ENCODE peak calls at places on chromosomes 3 and 15, in ten cellular contexts. Q is HCT116, Z is spleen, B is heart left ventricle, H is sigmoid colon, G is transverse colon, C is A549, W is Peyer's patch, I is tibial nerve, Y is gastrocnemius medialis. X is an unnamed sample.

GRCh38 chr3:197830967-197831313 is 39.9 kb downstream of the LRCH3 start:
- DNase-seq in Z (no peak), H (no peak), B (no peak), Q (no peak), G (no peak), C (no peak), Y (no peak), I (no peak), W (no peak), X (no peak)

GRCh38 chr15:78930577-78931388 is 14.1 kb downstream of the CTSH start:
- DNase-seq in W (no peak), I (no peak), Z (peak; percentile 61), C (peak; percentile 82), G (no peak), Y (peak; percentile 73), Q (peak; percentile 57), H (peak; percentile 86), B (no peak), X (peak; percentile 89)

GRCh38 chr3:152060701-152061100 is 187.3 kb downstream of the SUCNR1 start:
- DNase-seq in H (no peak), C (no peak), Q (no peak), Z (no peak), Y (no peak), I (no peak), W (no peak), G (no peak), B (no peak), X (no peak)

GRCh38 chr3:171944109-171945016 is 95.0 kb upstream of the FNDC3B start:
- DNase-seq in B (no peak), C (no peak), Q (no peak), Y (no peak), G (no peak), W (no peak), H (no peak), I (no peak), Z (no peak), X (no peak)

GRCh38 chr15:76432604-76433003 is 96.0 kb downstream of the ISL2 start:
- DNase-seq in Y (no peak), Z (no peak), B (no peak), G (no peak), Q (no peak), C (no peak), I (no peak), W (no peak), H (no peak), X (no peak)

GRCh38 chr15:51828621-51829359 is 663 bp upstream of the TMOD3 start:
- DNase-seq in Q (no peak), H (no peak), B (no peak), Y (no peak), C (peak; percentile 53), W (no peak), I (no peak), Z (no peak), G (no peak), X (no peak)

GRCh38 chr3:115652738-115653137 is 29.4 kb downstream of the GAP43 start:
- DNase-seq in W (no peak), I (no peak), C (no peak), Q (no peak), H (no peak), G (no peak), Y (no peak), B (no peak), Z (no peak), X (no peak)

GRCh38 chr3:129892486-129892856 is 1.0 kb downstream of the TMCC1 start:
- DNase-seq in Q (no peak), W (no peak), Y (no peak), G (no peak), I (no peak), B (no peak), C (no peak), Z (peak; percentile 82), H (no peak), X (peak; percentile 35)

GRCh38 chr15:91426412-91426811 is 326.4 kb downstream of the SV2B start:
- DNase-seq in G (no peak), C (no peak), I (no peak), Q (no peak), B (no peak), W (no peak), Y (no peak), Z (no peak), H (no peak), X (no peak)

GRCh38 chr15:47870956-47871625 is 153.8 kb downstream of the SEMA6D start:
- DNase-seq in Z (no peak), H (no peak), G (no peak), Y (no peak), Q (no peak), B (no peak), C (no peak), W (no peak), I (no peak), X (no peak)

GRCh38 chr15:73921257-73921890 is 4.9 kb upstream of the LOXL1 start:
- DNase-seq in I (no peak), H (no peak), W (no peak), Y (no peak), B (peak; percentile 93), Q (no peak), Z (peak; percentile 46), G (no peak), C (no peak), X (no peak)

GRCh38 chr3:169053427-169053826 is 610.1 kb downstream of the MECOM start:
- DNase-seq in H (no peak), W (no peak), I (no peak), Z (no peak), C (no peak), G (no peak), Y (no peak), B (no peak), Q (no peak), X (no peak)

GRCh38 chr3:149599236-149599635 is 58.6 kb downstream of the WWTR1 start:
- DNase-seq in Z (no peak), G (no peak), I (peak; percentile 30), W (no peak), B (peak; percentile 46), Y (no peak), H (no peak), C (no peak), Q (no peak), X (no peak)

GRCh38 chr15:50879016-50879415 is 29.5 kb upstream of the AP4E1 start:
- DNase-seq in G (no peak), H (no peak), Q (no peak), I (no peak), B (no peak), Y (no peak), Z (no peak), C (no peak), W (no peak), X (no peak)

GRCh38 chr3:50317303-50317702 is 5.2 kb downstream of the HYAL2 start:
- DNase-seq in I (no peak), B (peak; percentile 28), C (no peak), Z (no peak), Y (no peak), W (no peak), Q (peak; percentile 58), G (peak; percentile 72), H (no peak), X (no peak)

GRCh38 chr3:130748520-130748919 is 1.9 kb upstream of the PIK3R4 start:
- DNase-seq in G (no peak), I (no peak), W (no peak), Y (no peak), H (no peak), Q (no peak), Z (no peak), B (no peak), C (no peak), X (no peak)

GRCh38 chr3:141457624-141458236 is 29.1 kb upstream of the RASA2 start:
- DNase-seq in W (no peak), G (no peak), H (no peak), C (no peak), Y (no peak), Q (no peak), I (no peak), B (no peak), Z (no peak), X (no peak)

GRCh38 chr15:49155834-49156627 is 632 bp upstream of the COPS2 start:
- DNase-seq in Y (no peak), G (peak; percentile 11), Z (no peak), C (no peak), B (no peak), Q (no peak), I (no peak), W (no peak), H (no peak), X (no peak)
- TF ChIP-seq POLR2A in Y (no peak), G (no peak), Z (no peak), C (no peak), B (no peak), Q (no peak), I (no peak), W (no peak), H (no peak), X (no peak)

DNA sequence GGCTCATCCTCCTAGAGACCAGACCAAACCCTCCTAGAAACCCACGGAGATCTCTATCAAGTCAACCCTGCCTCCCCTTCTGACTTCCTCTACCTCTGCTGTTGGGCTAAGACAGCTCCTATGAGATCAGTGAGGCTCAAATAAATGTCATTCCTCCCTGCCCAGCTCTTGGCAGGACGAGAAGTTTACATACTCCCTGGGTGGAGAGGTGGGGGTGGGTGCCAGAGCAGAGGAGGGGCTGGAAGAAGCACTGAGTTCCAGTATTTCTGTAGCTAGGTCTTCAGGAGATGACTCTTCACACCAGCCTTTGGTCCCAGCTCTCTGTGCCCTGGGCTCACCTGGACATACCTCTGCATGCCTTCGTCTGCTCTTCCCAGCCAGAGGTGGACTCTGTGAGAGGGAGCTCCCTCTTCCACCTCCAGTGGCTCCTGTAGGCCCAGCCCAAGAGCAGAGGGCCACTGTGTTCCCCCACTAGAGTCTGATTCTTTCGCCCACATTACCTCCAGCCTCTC is 42.4 kb upstream of the TLE3 start:
- DNase-seq in W (no peak), Z (no peak), G (no peak), H (no peak), C (no peak), Q (no peak), B (no peak), I (no peak), Y (no peak), X (no peak)
- TF ChIP-seq CTCF in W (no peak), Z (no peak), G (no peak), H (no peak), C (no peak), Q (no peak), B (no peak), I (no peak), Y (no peak), X (no peak)

DNA sequence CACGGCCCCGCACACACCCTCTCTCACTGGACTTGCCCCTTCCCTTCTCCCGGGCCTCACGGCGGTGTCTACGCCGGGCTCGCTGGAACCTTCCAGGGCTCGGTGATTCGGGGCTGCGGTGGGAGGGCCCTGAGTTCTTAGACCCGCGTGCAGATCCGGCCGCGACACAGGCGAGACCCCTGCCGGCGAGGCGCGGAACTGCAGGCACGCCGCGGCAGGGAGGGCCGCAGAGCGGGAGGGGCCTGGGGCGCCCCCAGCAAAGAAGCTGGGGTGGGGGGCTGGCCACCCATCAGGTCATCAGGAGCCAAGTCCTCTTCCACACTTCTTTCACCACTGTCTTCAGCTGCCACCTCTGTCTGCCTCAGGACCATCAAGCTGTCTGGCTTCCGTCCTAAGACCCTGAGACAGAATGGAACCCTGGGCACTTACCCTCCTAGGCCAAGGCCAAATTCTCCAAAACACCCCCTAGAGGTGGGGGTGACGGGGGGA is 164.5 kb downstream of the XXYLT1 start:
- DNase-seq in I (peak; percentile 28), B (peak; percentile 74), Z (peak; percentile 94), H (peak; percentile 86), Y (no peak), W (peak; percentile 83), Q (no peak), C (peak; percentile 34), G (peak; percentile 65), X (peak; percentile 80)
- H3K4me3 ChIP-seq in I (no peak overlapping the region), B (no peak overlapping the region), Z (no peak overlapping the region), H (no peak overlapping the region), Y (peak overlapping the region; percentile 5), W (no peak overlapping the region), Q (peak overlapping the region; percentile 25), C (no peak overlapping the region), G (no peak overlapping the region), X (no peak overlapping the region)

GRCh38 chr15:63122002-63122893 is 587 bp downstream of the LACTB start:
- DNase-seq in W (peak; percentile 97), H (peak; percentile 93), B (peak; percentile 85), Q (peak; percentile 44), C (peak; percentile 90), Y (peak; percentile 80), Z (peak; percentile 96), G (peak; percentile 96), I (peak; percentile 85), X (peak; percentile 95)
- TF ChIP-seq POLR2A in W (no peak), H (no peak), B (no peak), Q (no peak), C (no peak), Y (peak; percentile 48), Z (no peak), G (no peak), I (no peak), X (peak; percentile 50)

X was measured in adrenal gland.